ENCODE peak calls at places on chromosomes 16 and 17, in seven cellular contexts. One of them, this sample, is unnamed.

GRCh38 chr17:4956493-4957061 is 5.7 kb downstream of the ENO3 start:
- DNase-seq in upper lobe of right lung: peak
- DNase-seq in OCI-LY7: peak
- DNase-seq in tibial nerve: no peak
- DNase-seq in pancreas: no peak
- DNase-seq in PC-9: no peak
- DNase-seq in A549: no peak
- DNase-seq in this sample: no peak

GRCh38 chr16:79037429-79038373 is 562.8 kb downstream of the MAF start:
- DNase-seq in OCI-LY7: no peak
- DNase-seq in pancreas: no peak
- DNase-seq in tibial nerve: no peak
- DNase-seq in upper lobe of right lung: no peak
- DNase-seq in PC-9: no peak
- DNase-seq in A549: no peak
- DNase-seq in this sample: no peak

GRCh38 chr17:50967795-50968194 is 101.6 kb upstream of the TOB1 start:
- DNase-seq in pancreas: no peak
- DNase-seq in tibial nerve: no peak
- DNase-seq in OCI-LY7: no peak
- DNase-seq in PC-9: no peak
- DNase-seq in upper lobe of right lung: no peak
- DNase-seq in A549: no peak
- DNase-seq in this sample: no peak

GRCh38 chr16:82432261-82432660 is 194.5 kb upstream of the CDH13 start:
- DNase-seq in tibial nerve: no peak
- DNase-seq in OCI-LY7: no peak
- DNase-seq in A549: no peak
- DNase-seq in PC-9: no peak
- DNase-seq in upper lobe of right lung: no peak
- DNase-seq in pancreas: no peak
- DNase-seq in this sample: no peak

GRCh38 chr17:31596382-31597323 is 205.2 kb downstream of the RAB11FIP4 start:
- DNase-seq in upper lobe of right lung: peak
- DNase-seq in PC-9: peak
- DNase-seq in pancreas: no peak
- DNase-seq in tibial nerve: peak
- DNase-seq in OCI-LY7: peak
- DNase-seq in A549: peak
- DNase-seq in this sample: peak

GRCh38 chr16:88379694-88380040 is 3.1 kb upstream of the ZNF469 start:
- DNase-seq in A549: no peak
- DNase-seq in PC-9: no peak
- DNase-seq in pancreas: no peak
- DNase-seq in OCI-LY7: no peak
- DNase-seq in tibial nerve: no peak
- DNase-seq in upper lobe of right lung: peak
- DNase-seq in this sample: no peak

GRCh38 chr16:84839956-84840355 is 20.2 kb downstream of the CRISPLD2 start:
- DNase-seq in A549: peak
- DNase-seq in PC-9: peak
- DNase-seq in upper lobe of right lung: no peak
- DNase-seq in pancreas: no peak
- DNase-seq in OCI-LY7: no peak
- DNase-seq in tibial nerve: no peak
- DNase-seq in this sample: peak

GRCh38 chr17:57281887-57282653 is 25.7 kb downstream of the MSI2 start:
- DNase-seq in OCI-LY7: no peak
- DNase-seq in PC-9: no peak
- DNase-seq in tibial nerve: no peak
- DNase-seq in A549: no peak
- DNase-seq in pancreas: no peak
- DNase-seq in upper lobe of right lung: no peak
- DNase-seq in this sample: peak

GRCh38 chr16:24482681-24483202 is 56.6 kb upstream of the RBBP6 start:
- DNase-seq in PC-9: no peak
- DNase-seq in OCI-LY7: no peak
- DNase-seq in upper lobe of right lung: no peak
- DNase-seq in A549: no peak
- DNase-seq in tibial nerve: no peak
- DNase-seq in pancreas: no peak
- DNase-seq in this sample: no peak

GRCh38 chr17:57666946-57667345 is 78.2 kb downstream of the CCDC182 start:
- DNase-seq in pancreas: no peak
- DNase-seq in tibial nerve: no peak
- DNase-seq in A549: no peak
- DNase-seq in upper lobe of right lung: peak
- DNase-seq in PC-9: no peak
- DNase-seq in OCI-LY7: no peak
- DNase-seq in this sample: no peak

GRCh38 chr17:22411185-22411784 is 719.0 kb downstream of the KCNJ18 start:
- DNase-seq in OCI-LY7: no peak
- DNase-seq in tibial nerve: no peak
- DNase-seq in A549: no peak
- DNase-seq in pancreas: no peak
- DNase-seq in upper lobe of right lung: no peak
- DNase-seq in PC-9: no peak
- DNase-seq in this sample: no peak

GRCh38 chr17:76631821-76632565 is 11.6 kb downstream of the ST6GALNAC1 start:
- DNase-seq in PC-9: peak
- DNase-seq in OCI-LY7: no peak
- DNase-seq in A549: no peak
- DNase-seq in tibial nerve: no peak
- DNase-seq in upper lobe of right lung: no peak
- DNase-seq in pancreas: no peak
- DNase-seq in this sample: no peak

GRCh38 chr17:69134112-69134511 is 7.6 kb downstream of the ABCA6 start:
- DNase-seq in pancreas: no peak
- DNase-seq in tibial nerve: no peak
- DNase-seq in A549: no peak
- DNase-seq in OCI-LY7: no peak
- DNase-seq in upper lobe of right lung: no peak
- DNase-seq in PC-9: no peak
- DNase-seq in this sample: no peak

GRCh38 chr17:4492762-4493561 is 5.7 kb upstream of the SPNS2 start:
- DNase-seq in A549: peak
- DNase-seq in PC-9: peak
- DNase-seq in tibial nerve: peak
- DNase-seq in upper lobe of right lung: no peak
- DNase-seq in OCI-LY7: peak
- DNase-seq in pancreas: peak
- DNase-seq in this sample: no peak

GRCh38 chr16:57938936-57939871 is 31.7 kb downstream of the CNGB1 start:
- DNase-seq in pancreas: peak
- DNase-seq in A549: peak
- DNase-seq in OCI-LY7: no peak
- DNase-seq in PC-9: peak
- DNase-seq in tibial nerve: peak
- DNase-seq in upper lobe of right lung: peak
- DNase-seq in this sample: peak

GRCh38 chr16:3046506-3047386 is at the start of gene MMP25:
- DNase-seq in A549: no peak
- DNase-seq in tibial nerve: no peak
- DNase-seq in pancreas: no peak
- DNase-seq in upper lobe of right lung: no peak
- DNase-seq in OCI-LY7: no peak
- DNase-seq in PC-9: no peak
- DNase-seq in this sample: no peak

GRCh38 chr17:50565559-50566350 is 5.2 kb downstream of the CACNA1G start:
- DNase-seq in pancreas: no peak
- DNase-seq in upper lobe of right lung: no peak
- DNase-seq in tibial nerve: no peak
- DNase-seq in PC-9: no peak
- DNase-seq in A549: peak
- DNase-seq in OCI-LY7: no peak
- DNase-seq in this sample: no peak

GRCh38 chr16:83310816-83311215 is 497.0 kb upstream of the HSBP1 start:
- DNase-seq in pancreas: no peak
- DNase-seq in tibial nerve: no peak
- DNase-seq in A549: no peak
- DNase-seq in OCI-LY7: no peak
- DNase-seq in upper lobe of right lung: no peak
- DNase-seq in PC-9: no peak
- DNase-seq in this sample: no peak

GRCh38 chr16:23174622-23175021 is 7.9 kb upstream of the SCNN1G start:
- DNase-seq in OCI-LY7: no peak
- DNase-seq in A549: no peak
- DNase-seq in tibial nerve: no peak
- DNase-seq in PC-9: no peak
- DNase-seq in pancreas: no peak
- DNase-seq in upper lobe of right lung: no peak
- DNase-seq in this sample: peak

GRCh38 chr17:18176152-18176551 is 7.5 kb upstream of the ALKBH5 start:
- DNase-seq in tibial nerve: peak
- DNase-seq in A549: no peak
- DNase-seq in upper lobe of right lung: no peak
- DNase-seq in PC-9: no peak
- DNase-seq in OCI-LY7: peak
- DNase-seq in pancreas: no peak
- DNase-seq in this sample: no peak

GRCh38 chr16:87329436-87330256 is 12.5 kb upstream of the C16orf95 start:
- DNase-seq in OCI-LY7: no peak
- DNase-seq in tibial nerve: no peak
- DNase-seq in PC-9: no peak
- DNase-seq in upper lobe of right lung: peak
- DNase-seq in pancreas: no peak
- DNase-seq in A549: no peak
- DNase-seq in this sample: no peak

GRCh38 chr16:87330257-87330624 is 13.0 kb upstream of the C16orf95 start:
- DNase-seq in PC-9: no peak
- DNase-seq in upper lobe of right lung: peak
- DNase-seq in OCI-LY7: no peak
- DNase-seq in pancreas: no peak
- DNase-seq in A549: no peak
- DNase-seq in tibial nerve: no peak
- DNase-seq in this sample: no peak

GRCh38 chr16:87331241-87331801 is 14.1 kb upstream of the C16orf95 start:
- DNase-seq in A549: no peak
- DNase-seq in upper lobe of right lung: peak
- DNase-seq in OCI-LY7: no peak
- DNase-seq in PC-9: no peak
- DNase-seq in tibial nerve: no peak
- DNase-seq in pancreas: no peak
- DNase-seq in this sample: no peak

GRCh38 chr16:87332150-87332549 is 15.0 kb upstream of the C16orf95 start:
- DNase-seq in pancreas: no peak
- DNase-seq in tibial nerve: no peak
- DNase-seq in upper lobe of right lung: no peak
- DNase-seq in A549: no peak
- DNase-seq in OCI-LY7: no peak
- DNase-seq in PC-9: no peak
- DNase-seq in this sample: peak

GRCh38 chr16:87330646-87331045 is 13.5 kb upstream of the C16orf95 start:
- DNase-seq in pancreas: no peak
- DNase-seq in tibial nerve: no peak
- DNase-seq in PC-9: no peak
- DNase-seq in OCI-LY7: no peak
- DNase-seq in upper lobe of right lung: peak
- DNase-seq in A549: no peak
- DNase-seq in this sample: no peak
- TF ChIP-seq CTCF in pancreas: no peak
- TF ChIP-seq CTCF in tibial nerve: no peak
- TF ChIP-seq CTCF in PC-9: no peak
- TF ChIP-seq CTCF in OCI-LY7: no peak
- TF ChIP-seq CTCF in upper lobe of right lung: no peak
- TF ChIP-seq CTCF in A549: no peak
- TF ChIP-seq CTCF in this sample: no peak

GRCh38 chr17:537133-537532 is 177.5 kb downstream of the VPS53 start:
- DNase-seq in OCI-LY7: no peak
- DNase-seq in A549: no peak
- DNase-seq in tibial nerve: no peak
- DNase-seq in pancreas: no peak
- DNase-seq in upper lobe of right lung: no peak
- DNase-seq in PC-9: no peak
- DNase-seq in this sample: no peak

GRCh38 chr17:540632-541031 is 174.0 kb downstream of the VPS53 start:
- DNase-seq in upper lobe of right lung: no peak
- DNase-seq in PC-9: no peak
- DNase-seq in A549: no peak
- DNase-seq in pancreas: no peak
- DNase-seq in tibial nerve: no peak
- DNase-seq in OCI-LY7: no peak
- DNase-seq in this sample: no peak

GRCh38 chr17:539766-540165 is 174.9 kb downstream of the VPS53 start:
- DNase-seq in OCI-LY7: no peak
- DNase-seq in PC-9: no peak
- DNase-seq in upper lobe of right lung: no peak
- DNase-seq in pancreas: no peak
- DNase-seq in tibial nerve: no peak
- DNase-seq in A549: no peak
- DNase-seq in this sample: no peak

GRCh38 chr17:539048-539447 is 175.6 kb downstream of the VPS53 start:
- DNase-seq in OCI-LY7: no peak
- DNase-seq in tibial nerve: no peak
- DNase-seq in pancreas: no peak
- DNase-seq in PC-9: no peak
- DNase-seq in upper lobe of right lung: no peak
- DNase-seq in A549: no peak
- DNase-seq in this sample: no peak

GRCh38 chr17:538096-538973 is 176.3 kb downstream of the VPS53 start:
- DNase-seq in pancreas: no peak
- DNase-seq in PC-9: no peak
- DNase-seq in OCI-LY7: no peak
- DNase-seq in tibial nerve: no peak
- DNase-seq in upper lobe of right lung: no peak
- DNase-seq in A549: no peak
- DNase-seq in this sample: no peak
- H3K27ac ChIP-seq in pancreas: no peak
- H3K27ac ChIP-seq in PC-9: no peak
- H3K27ac ChIP-seq in OCI-LY7: no peak
- H3K27ac ChIP-seq in tibial nerve: peak
- H3K27ac ChIP-seq in upper lobe of right lung: peak
- H3K27ac ChIP-seq in A549: no peak
- H3K27ac ChIP-seq in this sample: no peak

GRCh38 chr17:55264273-55264639 is 504 bp upstream of the HLF start:
- DNase-seq in tibial nerve: no peak
- DNase-seq in pancreas: peak
- DNase-seq in upper lobe of right lung: no peak
- DNase-seq in PC-9: no peak
- DNase-seq in A549: no peak
- DNase-seq in OCI-LY7: no peak
- DNase-seq in this sample: no peak
- H3K4me3 ChIP-seq in tibial nerve: peak
- H3K4me3 ChIP-seq in pancreas: peak
- H3K4me3 ChIP-seq in upper lobe of right lung: peak
- H3K4me3 ChIP-seq in PC-9: no peak
- H3K4me3 ChIP-seq in A549: peak
- H3K4me3 ChIP-seq in OCI-LY7: no peak
- H3K4me3 ChIP-seq in this sample: no peak

DNA sequence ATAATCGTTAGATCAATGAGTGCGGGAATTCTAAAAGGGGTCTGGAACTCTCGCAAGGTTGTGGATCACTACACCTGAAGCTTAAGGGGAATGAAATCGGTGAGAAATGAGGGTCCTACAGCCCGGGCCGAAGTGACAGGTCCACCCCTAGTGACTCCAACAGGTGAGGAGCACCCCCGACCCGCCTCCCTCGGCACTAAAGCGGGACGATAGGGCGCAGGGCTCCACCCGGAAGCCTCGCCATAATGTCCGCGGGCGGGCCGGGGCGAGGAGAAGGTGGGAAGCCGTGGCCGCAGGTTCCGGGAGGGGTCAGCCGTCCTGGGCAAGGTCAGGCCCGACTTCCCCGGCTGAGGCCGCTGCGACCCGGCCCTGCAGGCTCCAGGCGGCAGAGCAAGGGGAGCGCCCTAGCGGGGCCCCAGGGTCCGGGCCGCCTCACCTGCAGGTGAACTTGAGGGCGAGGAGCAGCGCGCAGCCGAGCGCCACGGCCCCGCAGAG is 569 bp downstream of the TXNDC11 start:
- DNase-seq in OCI-LY7: peak
- DNase-seq in upper lobe of right lung: peak
- DNase-seq in A549: peak
- DNase-seq in PC-9: peak
- DNase-seq in pancreas: peak
- DNase-seq in tibial nerve: peak
- DNase-seq in this sample: no peak
- TF ChIP-seq CTCF in OCI-LY7: peak
- TF ChIP-seq CTCF in upper lobe of right lung: no peak
- TF ChIP-seq CTCF in A549: no peak
- TF ChIP-seq CTCF in PC-9: no peak
- TF ChIP-seq CTCF in pancreas: no peak
- TF ChIP-seq CTCF in tibial nerve: no peak
- TF ChIP-seq CTCF in this sample: no peak